ENCODE peak calls at places on chromosomes 1 and 21, in four cellular contexts. S is kidney tubule cell, B is stromal cell of bone marrow, E is tibial artery. M is an unnamed sample.

GRCh38 chr21:34936299-34936698 is 112.8 kb downstream of the RUNX1 start:
- DNase-seq in S (no peak), B (no peak), E (no peak), M (no peak)

GRCh38 chr1:182385885-182386853 is 5.4 kb downstream of the GLUL start:
- DNase-seq in S (no peak), B (no peak), E (no peak), M (no peak)

GRCh38 chr1:27515626-27516025 is 25.7 kb upstream of the WASF2 start:
- DNase-seq in S (no peak), B (no peak), E (no peak), M (no peak)

GRCh38 chr1:203210988-203211387 is 18.5 kb downstream of the CHIT1 start:
- DNase-seq in S (no peak), B (no peak), E (no peak), M (no peak)

GRCh38 chr1:225908773-225909172 is 15.3 kb downstream of the PYCR2 start:
- DNase-seq in S (no peak), B (no peak), E (no peak), M (no peak)

GRCh38 chr1:117077267-117077666 is 17.1 kb downstream of the TTF2 start:
- DNase-seq in S (peak), B (peak), E (no peak), M (peak)

GRCh38 chr1:64864018-64864945 is 102.1 kb downstream of the JAK1 start:
- DNase-seq in S (peak), B (no peak), E (peak), M (no peak)

GRCh38 chr1:51714374-51715019 is 97.6 kb downstream of the OSBPL9 start:
- DNase-seq in S (no peak), B (no peak), E (no peak), M (no peak)

GRCh38 chr1:191592111-191592510 is 566.2 kb upstream of the RGS18 start:
- DNase-seq in S (no peak), B (no peak), E (no peak), M (no peak)

GRCh38 chr1:88736633-88737248 is 52.7 kb downstream of the PKN2 start:
- DNase-seq in S (peak), B (peak), E (no peak), M (peak)

GRCh38 chr1:223738465-223739365 is 26.4 kb downstream of the CAPN2 start:
- DNase-seq in S (peak), B (no peak), E (no peak), M (no peak)

GRCh38 chr1:32754282-32755097 is 51.9 kb upstream of the SYNC start:
- DNase-seq in S (peak), B (no peak), E (no peak), M (no peak)

GRCh38 chr1:212413902-212414327 is 771 bp downstream of the PACC1 start:
- DNase-seq in S (peak), B (no peak), E (no peak), M (no peak)

GRCh38 chr1:228037401-228038386 is 30.9 kb downstream of the WNT3A start:
- DNase-seq in S (peak), B (no peak), E (no peak), M (peak)

GRCh38 chr1:66848193-66848592 is 47.1 kb upstream of the INSL5 start:
- DNase-seq in S (no peak), B (no peak), E (no peak), M (no peak)

GRCh38 chr21:26070822-26071425 is 99.6 kb downstream of the APP start:
- DNase-seq in S (peak), B (peak), E (no peak), M (peak)

GRCh38 chr1:201850053-201850397 is 21.1 kb downstream of the IPO9 start:
- DNase-seq in S (peak), B (peak), E (peak), M (peak)

GRCh38 chr1:69898403-69898947 is 306.9 kb downstream of the LRRC40 start:
- DNase-seq in S (no peak), B (no peak), E (no peak), M (no peak)

GRCh38 chr1:109822749-109823542 is 59.2 kb upstream of the EPS8L3 start:
- DNase-seq in S (no peak), B (no peak), E (no peak), M (no peak)

GRCh38 chr1:235901461-235901860 is 34.8 kb upstream of the LYST start:
- DNase-seq in S (peak), B (peak), E (no peak), M (peak)

GRCh38 chr1:198156111-198156744 is 570 bp upstream of the NEK7 start:
- DNase-seq in S (peak), B (peak), E (peak), M (peak)

GRCh38 chr1:221706862-221707582 is 34.9 kb downstream of the DUSP10 start:
- DNase-seq in S (no peak), B (no peak), E (no peak), M (no peak)

GRCh38 chr1:42259059-42259738 is 75.8 kb downstream of the FOXJ3 start:
- DNase-seq in S (no peak), B (peak), E (peak), M (no peak)

GRCh38 chr1:223873044-223873443 is 27.3 kb upstream of the TP53BP2 start:
- DNase-seq in S (no peak), B (no peak), E (no peak), M (peak)

GRCh38 chr1:228096416-228097332 is 6.5 kb downstream of the C1orf35 start:
- DNase-seq in S (no peak), B (no peak), E (peak), M (peak)

GRCh38 chr21:44535963-44536362 is 4.0 kb downstream of the KRTAP10-1 start:
- DNase-seq in S (no peak), B (no peak), E (peak), M (no peak)

GRCh38 chr1:116819081-116819480 is 64.9 kb downstream of the CD2 start:
- DNase-seq in S (no peak), B (no peak), E (no peak), M (peak)

GRCh38 chr21:44028287-44028659 is 16.2 kb downstream of the TRAPPC10 start:
- DNase-seq in S (no peak), B (no peak), E (no peak), M (no peak)

GRCh38 chr1:205122489-205122882 is 708 bp upstream of the RBBP5 start:
- DNase-seq in S (no peak), B (no peak), E (no peak), M (no peak)

GRCh38 chr1:193368302-193368701 is 181.9 kb upstream of the B3GALT2 start:
- DNase-seq in S (no peak), B (no peak), E (no peak), M (no peak)

GRCh38 chr1:152886090-152886489 is 8.0 kb downstream of the SMCP start:
- DNase-seq in S (no peak), B (peak), E (no peak), M (no peak)

GRCh38 chr1:93652335-93652949 is 29.2 kb downstream of the BCAR3 start:
- DNase-seq in S (no peak), B (no peak), E (no peak), M (no peak)

GRCh38 chr21:42311160-42311559 is 4.0 kb downstream of the TFF3 start:
- DNase-seq in S (no peak), B (no peak), E (no peak), M (no peak)

GRCh38 chr1:164440222-164440621 is 118.8 kb upstream of the PBX1 start:
- DNase-seq in S (peak), B (no peak), E (no peak), M (peak)

GRCh38 chr1:189150624-189151023 is 1327.0 kb downstream of the BRINP3 start:
- DNase-seq in S (no peak), B (no peak), E (no peak), M (peak)

GRCh38 chr1:54973205-54973921 is 7.1 kb upstream of the TMEM61 start:
- DNase-seq in S (peak), B (peak), E (peak), M (no peak)

GRCh38 chr1:172826096-172826741 is 167.3 kb downstream of the FASLG start:
- DNase-seq in S (peak), B (peak), E (peak), M (peak)

M was measured in Daoy.